ENCODE peak calls at places on chromosomes 7 and 10, in seven cellular contexts. E is choroid plexus epithelial cell, A is AG09309, L is GM20000, C is mammary epithelial cell, W is psoas muscle, F is OCI-LY7. O is an unnamed sample.
A peak's percentile ranks its signal among the peaks of the same experiment; 100 is the strongest.

GRCh38 chr10:31757831-31758230 is 170.8 kb downstream of the ARHGAP12 start:
- DNase-seq in C (no peak), W (no peak), E (no peak), L (no peak), A (no peak), F (no peak), O (no peak)

GRCh38 chr10:22631646-22632278 is 82.6 kb downstream of the PIP4K2A start:
- DNase-seq in E (peak; percentile 63), C (no peak), F (no peak), L (no peak), W (no peak), A (no peak), O (no peak)

GRCh38 chr7:54664235-54665228 is 94.5 kb downstream of the SEC61G start:
- DNase-seq in C (peak; percentile 66), A (no peak), L (peak; percentile 65), F (peak; percentile 1), W (peak; percentile 31), E (peak; percentile 9), O (peak; percentile 66)

GRCh38 chr7:116528008-116528789 is 3.4 kb downstream of the CAV1 start:
- DNase-seq in L (no peak), W (peak; percentile 67), C (peak; percentile 79), F (no peak), E (peak; percentile 85), A (peak; percentile 80), O (no peak)

GRCh38 chr10:7302393-7303054 is 108.3 kb downstream of the SFMBT2 start:
- DNase-seq in F (no peak), C (peak; percentile 69), A (no peak), W (no peak), L (no peak), E (no peak), O (no peak)

GRCh38 chr10:122294511-122295422 is 23.7 kb downstream of the BTBD16 start:
- DNase-seq in L (no peak), W (no peak), E (no peak), F (no peak), A (no peak), C (no peak), O (no peak)

GRCh38 chr10:113273877-113274829 is 278.7 kb upstream of the HABP2 start:
- DNase-seq in W (peak; percentile 46), E (no peak), F (no peak), A (no peak), L (no peak), C (no peak), O (no peak)

GRCh38 chr10:25745976-25746375 is 188.1 kb upstream of the MYO3A start:
- DNase-seq in W (no peak), E (no peak), A (no peak), C (no peak), F (no peak), L (no peak), O (no peak)

GRCh38 chr7:68559518-68559917 is 1038.8 kb upstream of the AUTS2 start:
- DNase-seq in F (no peak), C (no peak), W (no peak), L (no peak), A (no peak), E (no peak), O (no peak)

GRCh38 chr7:23072043-23072442 is 33.5 kb upstream of the KLHL7 start:
- DNase-seq in F (peak; percentile 24), W (no peak), L (no peak), E (peak; percentile 49), A (no peak), C (no peak), O (no peak)
- TF ChIP-seq CTCF in F (peak; percentile 65), W (no peak), L (peak; percentile 8), E (peak; percentile 39), A (peak; percentile 40), C (peak; percentile 17), O (no peak)

GRCh38 chr10:123502983-123503382 is 163.2 kb upstream of the GPR26 start:
- DNase-seq in F (peak; percentile 8), C (no peak), L (peak; percentile 41), W (no peak), A (no peak), E (no peak), O (no peak)
- TF ChIP-seq CTCF in F (peak; percentile 55), C (peak; percentile 26), L (peak; percentile 33), W (no peak), A (no peak), E (no peak), O (no peak)

GRCh38 chr10:6203331-6204062 is 765 bp downstream of the PFKFB3 start:
- DNase-seq in L (peak; percentile 94), E (peak; percentile 67), A (no peak), F (peak; percentile 84), C (peak; percentile 50), W (peak; percentile 69), O (no peak)
- TF ChIP-seq CTCF in L (peak; percentile 65), E (no peak), A (peak; percentile 27), F (peak; percentile 41), C (peak; percentile 25), W (peak; percentile 54), O (peak; percentile 22)

DNA sequence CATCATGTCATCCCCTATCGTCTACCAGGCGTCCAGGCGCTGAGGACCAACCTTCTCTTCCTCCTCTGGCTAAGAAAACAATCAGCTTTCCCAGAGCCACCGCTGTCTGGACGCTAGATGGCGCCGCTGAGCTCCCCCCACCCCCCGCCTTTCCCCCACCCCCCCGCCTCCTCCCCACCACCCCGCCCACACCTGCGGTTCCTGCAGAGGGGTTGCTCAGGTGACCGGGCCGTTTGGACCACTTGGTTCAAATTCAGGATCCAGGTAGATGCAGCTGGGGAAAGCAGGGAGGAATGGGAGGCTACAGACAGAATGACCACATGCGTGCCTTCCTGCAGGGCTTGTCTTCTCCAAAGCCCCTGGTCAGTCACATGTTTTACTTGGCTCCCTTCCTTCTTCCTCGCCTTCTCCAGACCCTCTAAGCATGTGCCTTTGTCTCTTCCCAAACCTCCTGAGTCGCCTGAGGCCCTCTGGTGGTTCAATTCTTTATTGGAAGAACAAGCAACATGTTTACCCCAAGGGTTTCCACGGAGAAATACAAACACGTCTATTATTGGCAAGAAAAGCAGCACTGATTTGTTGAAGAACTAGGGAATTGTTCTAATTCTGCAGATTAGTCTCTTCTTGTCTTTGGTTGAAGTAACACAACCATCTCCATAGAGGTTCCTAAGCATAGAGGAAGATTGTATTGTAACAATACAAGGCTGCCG is 24.7 kb downstream of the AOC1 start:
- DNase-seq in E (peak; percentile 86), F (peak; percentile 62), W (no peak), A (no peak), L (peak; percentile 68), C (peak; percentile 69), O (peak; percentile 46)
- TF ChIP-seq CTCF in E (peak; percentile 74), F (peak; percentile 69), W (peak; percentile 21), A (peak; percentile 52), L (peak; percentile 32), C (peak; percentile 58), O (peak; percentile 84)

GRCh38 chr7:52163311-52163710 is 846.7 kb upstream of the COBL start:
- DNase-seq in E (no peak), C (no peak), W (no peak), F (no peak), A (no peak), L (no peak), O (no peak)

GRCh38 chr7:52168085-52168484 is 851.5 kb upstream of the COBL start:
- DNase-seq in W (no peak), F (peak; percentile 1), A (no peak), L (no peak), C (no peak), E (no peak), O (no peak)
- TF ChIP-seq CTCF in W (no peak), F (peak; percentile 59), A (no peak), L (no peak), C (no peak), E (no peak), O (no peak)

GRCh38 chr10:10499839-10500238 is 517.8 kb upstream of the CELF2 start:
- DNase-seq in L (no peak), E (peak; percentile 77), C (no peak), F (no peak), W (no peak), A (no peak), O (no peak)

GRCh38 chr10:10492420-10492819 is 525.3 kb upstream of the CELF2 start:
- DNase-seq in W (no peak), L (no peak), C (no peak), F (no peak), A (no peak), E (no peak), O (no peak)

GRCh38 chr10:10498781-10499180 is 518.9 kb upstream of the CELF2 start:
- DNase-seq in F (no peak), L (no peak), C (no peak), A (no peak), W (no peak), E (peak; percentile 20), O (no peak)

GRCh38 chr10:10500941-10501340 is 516.7 kb upstream of the CELF2 start:
- DNase-seq in L (no peak), A (no peak), C (no peak), W (no peak), E (peak; percentile 75), F (no peak), O (no peak)

DNA sequence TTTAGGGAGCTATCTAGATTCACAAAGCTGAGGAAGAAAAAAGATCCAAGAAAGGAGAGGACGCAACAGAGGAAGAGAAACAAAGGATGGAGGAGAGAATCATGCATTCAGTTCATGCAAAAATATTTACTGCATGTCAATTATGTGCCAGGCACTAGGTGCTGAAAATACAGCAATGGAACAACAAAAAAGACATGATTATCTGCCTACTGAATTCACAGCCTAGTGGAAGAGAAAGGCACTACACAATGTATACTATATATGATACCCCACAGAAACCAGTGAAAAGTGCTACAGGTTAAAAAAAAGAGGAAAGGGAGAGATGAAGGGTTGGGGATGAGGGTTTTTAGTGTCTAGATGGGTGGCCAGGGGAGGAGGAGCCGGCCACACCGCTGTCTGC is 520.4 kb upstream of the CELF2 start:
- DNase-seq in E (no peak), C (no peak), F (no peak), A (no peak), W (no peak), L (no peak), O (no peak)
- TF ChIP-seq CTCF in E (no peak), C (no peak), F (no peak), A (no peak), W (no peak), L (no peak), O (no peak)

GRCh38 chr7:134357486-134357885 is 40.8 kb upstream of the SLC35B4 start:
- DNase-seq in C (no peak), E (no peak), F (peak; percentile 5), L (no peak), W (no peak), A (no peak), O (no peak)
- TF ChIP-seq CTCF in C (no peak), E (peak; percentile 19), F (no peak), L (no peak), W (no peak), A (no peak), O (no peak)

GRCh38 chr7:127628445-127628844 is 10.5 kb upstream of the PAX4 start:
- DNase-seq in F (no peak), A (no peak), E (no peak), W (no peak), L (no peak), C (no peak), O (no peak)
- TF ChIP-seq CTCF in F (peak; percentile 51), A (no peak), E (peak; percentile 21), W (no peak), L (peak; percentile 8), C (no peak), O (no peak)

GRCh38 chr10:14602807-14603538 is 171.7 kb downstream of the FAM107B start:
- DNase-seq in C (peak; percentile 14), F (peak; percentile 53), W (no peak), A (no peak), L (no peak), E (peak; percentile 16), O (no peak)
- TF ChIP-seq CTCF in C (no peak), F (no peak), W (no peak), A (no peak), L (no peak), E (no peak), O (no peak)

O was measured in D721Med.